ENCODE peak calls at places on chromosomes 3 and 15, in seven cellular contexts. L is GM12878, V is HepG2, M is HCT116, O is K562, G is H1, A is SK-N-SH. X is an unnamed sample.

GRCh38 chr3:51940648-51941421 is 869 bp downstream of the RRP9 start:
- DNase-seq in M (no peak), V (no peak), L (no peak), A (no peak), O (no peak), G (no peak), X (no peak)

GRCh38 chr3:119643528-119643927 is 16.9 kb downstream of the POPDC2 start:
- DNase-seq in V (no peak), M (peak; percentile 41), A (no peak), G (no peak), L (no peak), O (no peak), X (no peak)

GRCh38 chr15:66789029-66790025 is 87.3 kb downstream of the SMAD6 start:
- DNase-seq in M (no peak), A (no peak), L (no peak), O (peak; percentile 63), V (peak; percentile 30), G (no peak), X (peak; percentile 73)

GRCh38 chr15:67095834-67096366 is 30.5 kb downstream of the SMAD3 start:
- DNase-seq in A (no peak), G (no peak), O (no peak), M (no peak), L (no peak), V (no peak), X (no peak)

GRCh38 chr3:4850211-4850927 is 128.9 kb upstream of the BHLHE40 start:
- DNase-seq in M (no peak), O (no peak), L (peak; percentile 84), G (no peak), V (no peak), A (no peak), X (no peak)

GRCh38 chr3:110027446-110027845 is 690.1 kb upstream of the DPPA4 start:
- DNase-seq in O (no peak), G (no peak), L (no peak), M (peak; percentile 8), A (peak; percentile 0), V (no peak), X (no peak)

GRCh38 chr15:76994971-76995945 is at the start of gene PSTPIP1:
- DNase-seq in V (no peak), M (no peak), G (no peak), O (no peak), L (no peak), A (peak; percentile 87), X (no peak)

GRCh38 chr3:177300039-177300833 is 103.0 kb upstream of the TBL1XR1 start:
- DNase-seq in A (no peak), V (peak; percentile 49), G (no peak), M (no peak), L (peak; percentile 40), O (no peak), X (no peak)

GRCh38 chr3:128923607-128924385 is 44.4 kb downstream of the ACAD9 start:
- DNase-seq in M (no peak), A (no peak), G (no peak), L (no peak), O (no peak), V (no peak), X (no peak)

GRCh38 chr3:49671291-49672288 is 2.6 kb upstream of the APEH start:
- DNase-seq in L (peak; percentile 38), M (peak; percentile 61), V (peak; percentile 76), O (peak; percentile 65), G (peak; percentile 70), A (peak; percentile 85), X (peak; percentile 75)

GRCh38 chr3:47416041-47416440 is 35.2 kb downstream of the PTPN23 start:
- DNase-seq in O (no peak), V (no peak), M (no peak), L (no peak), G (no peak), A (no peak), X (no peak)

GRCh38 chr3:89876116-89876515 is 768.7 kb downstream of the EPHA3 start:
- DNase-seq in O (no peak), V (no peak), L (no peak), M (no peak), A (no peak), G (no peak), X (no peak)

GRCh38 chr3:37580237-37580636 is 281.4 kb upstream of the CTDSPL start:
- DNase-seq in O (no peak), L (no peak), V (no peak), M (no peak), A (no peak), G (no peak), X (no peak)

GRCh38 chr3:182568756-182569155 is 224.5 kb upstream of the ATP11B start:
- DNase-seq in L (no peak), M (no peak), V (no peak), A (no peak), G (no peak), O (no peak), X (no peak)

GRCh38 chr15:42707873-42708544 is 28.9 kb downstream of the CDAN1 start:
- DNase-seq in G (no peak), V (peak; percentile 9), A (no peak), O (no peak), M (no peak), L (no peak), X (no peak)

GRCh38 chr3:197858133-197858532 is 67.1 kb downstream of the LRCH3 start:
- DNase-seq in V (no peak), G (no peak), L (no peak), O (no peak), A (no peak), M (no peak), X (no peak)

GRCh38 chr3:48500656-48501055 is 3.3 kb downstream of the SHISA5 start:
- DNase-seq in O (no peak), G (no peak), M (no peak), L (no peak), A (no peak), V (no peak), X (no peak)

DNA sequence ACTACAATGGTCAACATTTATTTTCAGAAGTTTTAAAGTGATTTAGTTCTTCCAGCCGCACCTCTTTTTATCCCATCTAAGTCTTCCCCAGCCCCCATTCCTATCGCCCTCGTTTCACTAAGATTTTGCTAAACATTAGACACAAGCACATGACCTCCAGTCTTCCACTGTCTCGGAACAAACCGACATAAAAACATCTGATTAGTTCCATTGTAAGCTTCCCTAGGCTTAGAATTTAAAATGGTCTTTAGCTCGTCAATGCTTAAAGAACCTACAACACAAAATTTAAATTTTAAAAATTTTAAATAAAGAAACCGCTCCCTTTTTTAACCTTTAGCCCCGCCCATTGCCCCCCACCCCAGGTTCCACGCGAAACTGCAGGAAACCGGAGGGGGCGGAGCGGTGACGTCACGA is 273 bp upstream of the TSC22D2 start:
- DNase-seq in A (no peak), M (peak; percentile 22), G (no peak), L (no peak), V (no peak), O (peak; percentile 90), X (no peak)
- TF ChIP-seq JUND in A (no peak), M (no peak), G (no peak), L (no peak), V (no peak), O (no peak), X (no peak)

DNA sequence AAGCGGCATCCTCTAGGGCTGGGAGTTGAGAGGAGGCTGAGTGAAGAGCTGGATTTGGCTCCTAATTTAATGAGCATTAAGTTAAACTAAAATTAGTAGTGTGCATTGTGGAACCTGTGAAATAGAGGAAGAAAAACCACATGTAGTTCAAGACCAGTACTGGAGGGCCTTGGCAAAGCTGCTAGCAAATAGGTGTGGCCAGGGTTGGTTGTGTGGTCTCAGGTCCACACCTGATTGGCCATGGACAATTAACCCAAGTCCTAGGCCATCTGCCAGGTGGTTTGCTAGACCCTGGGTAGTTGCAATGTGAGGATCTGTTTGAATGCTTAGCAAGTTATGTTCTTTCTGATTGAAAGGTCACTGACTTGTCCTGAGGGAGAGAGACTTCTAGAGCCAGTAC is 275.5 kb downstream of the PDCD6IP start:
- DNase-seq in V (no peak), G (no peak), M (no peak), A (no peak), L (no peak), O (no peak), X (no peak)
- TF ChIP-seq JUND in V (no peak), G (no peak), M (no peak), A (no peak), L (no peak), O (no peak), X (no peak)

GRCh38 chr3:40055361-40055760 is 246.0 kb downstream of the MYRIP start:
- DNase-seq in V (no peak), M (no peak), G (no peak), O (no peak), A (no peak), L (no peak), X (no peak)

GRCh38 chr3:40057077-40057476 is 247.7 kb downstream of the MYRIP start:
- DNase-seq in A (no peak), L (no peak), O (no peak), V (no peak), M (no peak), G (no peak), X (no peak)

GRCh38 chr3:40055956-40056355 is 246.5 kb downstream of the MYRIP start:
- DNase-seq in L (no peak), M (no peak), V (no peak), A (no peak), O (no peak), G (no peak), X (no peak)

GRCh38 chr3:40053663-40054062 is 244.3 kb downstream of the MYRIP start:
- DNase-seq in L (no peak), V (no peak), G (no peak), A (no peak), O (no peak), M (no peak), X (no peak)

GRCh38 chr3:40054568-40055222 is 245.3 kb downstream of the MYRIP start:
- DNase-seq in G (no peak), M (no peak), L (no peak), V (no peak), O (no peak), A (no peak), X (no peak)
- TF ChIP-seq JUND in G (no peak), M (no peak), L (no peak), V (no peak), O (no peak), A (peak; percentile 2), X (no peak)

DNA sequence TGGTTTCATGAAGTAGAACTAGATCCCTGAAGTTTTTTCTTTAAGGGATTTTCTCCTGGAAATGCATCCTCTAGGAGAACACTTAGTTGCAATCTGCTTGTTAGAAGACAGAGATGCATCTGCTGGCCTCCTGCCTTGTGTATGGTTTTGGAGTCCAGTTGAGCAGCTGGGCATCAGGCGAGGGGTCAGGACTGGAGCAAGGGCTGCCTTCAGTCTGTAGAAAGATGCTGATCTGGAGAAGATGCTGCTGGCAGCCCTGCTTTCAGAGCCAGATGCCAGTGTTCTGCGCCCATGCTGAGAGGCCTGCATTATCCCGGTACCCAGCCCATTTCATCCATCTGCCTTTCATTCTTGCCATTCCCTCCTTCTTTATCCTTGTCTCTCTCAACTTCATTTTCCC is 77.4 kb downstream of the CHCHD6 start:
- DNase-seq in G (no peak), M (no peak), A (peak; percentile 48), O (no peak), L (no peak), V (no peak), X (no peak)
- TF ChIP-seq JUND in G (no peak), M (no peak), A (no peak), O (no peak), L (no peak), V (no peak), X (no peak)

GRCh38 chr3:64067510-64068346 is 44.4 kb upstream of the PSMD6 start:
- DNase-seq in G (no peak), A (no peak), L (no peak), V (no peak), M (no peak), O (no peak), X (no peak)
- TF ChIP-seq JUND in G (no peak), A (no peak), L (no peak), V (no peak), M (no peak), O (no peak), X (no peak)